ENCODE peak calls at places on chromosomes 3 and 15, in ten cellular contexts. One of them, this sample, is unnamed.

GRCh38 chr3:104835376-104835775 is 531.3 kb upstream of the ALCAM start:
- DNase-seq in fibroblast of pulmonary artery: no peak
- DNase-seq in dorsolateral prefrontal cortex: no peak
- DNase-seq in lower lobe of right lung: no peak
- DNase-seq in spleen: no peak
- DNase-seq in SK-N-SH: no peak
- DNase-seq in cardiac fibroblast: no peak
- DNase-seq in Peyer's patch: no peak
- DNase-seq in glutamatergic neuron: no peak
- DNase-seq in MCF 10A: no peak
- DNase-seq in this sample: no peak

GRCh38 chr3:36380171-36381031 is at the start of gene STAC:
- DNase-seq in fibroblast of pulmonary artery: no peak
- DNase-seq in dorsolateral prefrontal cortex: no peak
- DNase-seq in lower lobe of right lung: peak
- DNase-seq in spleen: peak
- DNase-seq in SK-N-SH: peak
- DNase-seq in cardiac fibroblast: no peak
- DNase-seq in Peyer's patch: no peak
- DNase-seq in glutamatergic neuron: peak
- DNase-seq in MCF 10A: peak
- DNase-seq in this sample: peak

GRCh38 chr15:37794947-37795346 is 139.5 kb upstream of the TMCO5A start:
- DNase-seq in fibroblast of pulmonary artery: no peak
- DNase-seq in dorsolateral prefrontal cortex: no peak
- DNase-seq in lower lobe of right lung: no peak
- DNase-seq in spleen: no peak
- DNase-seq in SK-N-SH: peak
- DNase-seq in cardiac fibroblast: no peak
- DNase-seq in Peyer's patch: no peak
- DNase-seq in glutamatergic neuron: no peak
- DNase-seq in MCF 10A: no peak
- DNase-seq in this sample: no peak

GRCh38 chr3:170155604-170156003 is 25.9 kb downstream of the PHC3 start:
- DNase-seq in fibroblast of pulmonary artery: no peak
- DNase-seq in dorsolateral prefrontal cortex: no peak
- DNase-seq in lower lobe of right lung: no peak
- DNase-seq in spleen: no peak
- DNase-seq in SK-N-SH: no peak
- DNase-seq in cardiac fibroblast: no peak
- DNase-seq in Peyer's patch: no peak
- DNase-seq in glutamatergic neuron: no peak
- DNase-seq in MCF 10A: no peak
- DNase-seq in this sample: no peak

GRCh38 chr15:82850731-82851130 is 41.3 kb downstream of the WHAMM start:
- DNase-seq in fibroblast of pulmonary artery: no peak
- DNase-seq in dorsolateral prefrontal cortex: no peak
- DNase-seq in lower lobe of right lung: no peak
- DNase-seq in spleen: no peak
- DNase-seq in SK-N-SH: peak
- DNase-seq in cardiac fibroblast: no peak
- DNase-seq in Peyer's patch: no peak
- DNase-seq in glutamatergic neuron: peak
- DNase-seq in MCF 10A: no peak
- DNase-seq in this sample: no peak

GRCh38 chr15:100206643-100207042 is 135.1 kb downstream of the ADAMTS17 start:
- DNase-seq in fibroblast of pulmonary artery: no peak
- DNase-seq in dorsolateral prefrontal cortex: no peak
- DNase-seq in lower lobe of right lung: no peak
- DNase-seq in spleen: peak
- DNase-seq in SK-N-SH: no peak
- DNase-seq in cardiac fibroblast: no peak
- DNase-seq in Peyer's patch: no peak
- DNase-seq in glutamatergic neuron: no peak
- DNase-seq in MCF 10A: no peak
- DNase-seq in this sample: no peak

GRCh38 chr3:3800685-3801509 is 1.7 kb downstream of the LRRN1 start:
- DNase-seq in fibroblast of pulmonary artery: no peak
- DNase-seq in dorsolateral prefrontal cortex: peak
- DNase-seq in lower lobe of right lung: peak
- DNase-seq in spleen: peak
- DNase-seq in SK-N-SH: peak
- DNase-seq in cardiac fibroblast: no peak
- DNase-seq in Peyer's patch: peak
- DNase-seq in glutamatergic neuron: peak
- DNase-seq in MCF 10A: no peak
- DNase-seq in this sample: peak

GRCh38 chr3:46695177-46695961 is 1.9 kb upstream of the ALS2CL start:
- DNase-seq in fibroblast of pulmonary artery: peak
- DNase-seq in dorsolateral prefrontal cortex: no peak
- DNase-seq in lower lobe of right lung: peak
- DNase-seq in spleen: peak
- DNase-seq in SK-N-SH: peak
- DNase-seq in cardiac fibroblast: peak
- DNase-seq in Peyer's patch: no peak
- DNase-seq in glutamatergic neuron: no peak
- DNase-seq in MCF 10A: peak
- DNase-seq in this sample: peak

GRCh38 chr3:12796171-12797123 is at the start of gene CAND2:
- DNase-seq in fibroblast of pulmonary artery: peak
- DNase-seq in dorsolateral prefrontal cortex: peak
- DNase-seq in lower lobe of right lung: peak
- DNase-seq in spleen: peak
- DNase-seq in SK-N-SH: peak
- DNase-seq in cardiac fibroblast: peak
- DNase-seq in Peyer's patch: no peak
- DNase-seq in glutamatergic neuron: peak
- DNase-seq in MCF 10A: no peak
- DNase-seq in this sample: no peak

GRCh38 chr3:56124546-56124945 is 343.7 kb downstream of the ERC2 start:
- DNase-seq in fibroblast of pulmonary artery: no peak
- DNase-seq in dorsolateral prefrontal cortex: no peak
- DNase-seq in lower lobe of right lung: no peak
- DNase-seq in spleen: no peak
- DNase-seq in SK-N-SH: no peak
- DNase-seq in cardiac fibroblast: no peak
- DNase-seq in Peyer's patch: no peak
- DNase-seq in glutamatergic neuron: no peak
- DNase-seq in MCF 10A: no peak
- DNase-seq in this sample: no peak

GRCh38 chr15:50163719-50164410 is 18.1 kb upstream of the SLC27A2 start:
- DNase-seq in fibroblast of pulmonary artery: no peak
- DNase-seq in dorsolateral prefrontal cortex: no peak
- DNase-seq in lower lobe of right lung: no peak
- DNase-seq in spleen: no peak
- DNase-seq in SK-N-SH: no peak
- DNase-seq in cardiac fibroblast: no peak
- DNase-seq in Peyer's patch: no peak
- DNase-seq in glutamatergic neuron: no peak
- DNase-seq in MCF 10A: no peak
- DNase-seq in this sample: no peak

GRCh38 chr3:19898725-19899124 is 35.3 kb downstream of the EFHB start:
- DNase-seq in fibroblast of pulmonary artery: peak
- DNase-seq in dorsolateral prefrontal cortex: no peak
- DNase-seq in lower lobe of right lung: no peak
- DNase-seq in spleen: no peak
- DNase-seq in SK-N-SH: no peak
- DNase-seq in cardiac fibroblast: no peak
- DNase-seq in Peyer's patch: no peak
- DNase-seq in glutamatergic neuron: no peak
- DNase-seq in MCF 10A: no peak
- DNase-seq in this sample: no peak

GRCh38 chr3:23085256-23085655 is 117.9 kb upstream of the UBE2E2 start:
- DNase-seq in fibroblast of pulmonary artery: no peak
- DNase-seq in dorsolateral prefrontal cortex: no peak
- DNase-seq in lower lobe of right lung: no peak
- DNase-seq in spleen: no peak
- DNase-seq in SK-N-SH: no peak
- DNase-seq in cardiac fibroblast: no peak
- DNase-seq in Peyer's patch: no peak
- DNase-seq in glutamatergic neuron: no peak
- DNase-seq in MCF 10A: no peak
- DNase-seq in this sample: no peak

DNA sequence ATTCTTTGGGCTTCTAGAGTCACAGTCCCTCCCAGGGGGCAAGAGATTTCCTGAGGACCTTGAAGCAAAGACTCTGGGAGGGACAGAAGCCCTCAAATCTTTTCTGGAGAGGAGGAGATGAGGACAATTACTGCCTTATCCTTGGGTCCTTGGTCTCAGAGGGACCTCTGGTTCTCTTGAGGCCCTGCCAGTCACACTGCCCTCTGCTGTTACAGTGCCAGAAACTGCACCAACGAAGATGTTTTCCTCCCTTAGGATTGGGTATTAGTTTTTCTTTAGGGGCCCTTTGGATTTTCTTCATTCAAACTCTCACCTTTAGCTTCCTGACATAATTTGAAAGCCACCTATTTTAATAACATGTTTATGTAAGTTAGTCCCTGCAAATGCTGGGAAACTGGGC is 58.2 kb upstream of the SCN5A start:
- DNase-seq in fibroblast of pulmonary artery: no peak
- DNase-seq in dorsolateral prefrontal cortex: no peak
- DNase-seq in lower lobe of right lung: no peak
- DNase-seq in spleen: no peak
- DNase-seq in SK-N-SH: no peak
- DNase-seq in cardiac fibroblast: no peak
- DNase-seq in Peyer's patch: no peak
- DNase-seq in glutamatergic neuron: no peak
- DNase-seq in MCF 10A: peak
- DNase-seq in this sample: no peak
- TF ChIP-seq CTCF in fibroblast of pulmonary artery: peak
- TF ChIP-seq CTCF in dorsolateral prefrontal cortex: no peak
- TF ChIP-seq CTCF in lower lobe of right lung: no peak
- TF ChIP-seq CTCF in spleen: no peak
- TF ChIP-seq CTCF in SK-N-SH: peak
- TF ChIP-seq CTCF in cardiac fibroblast: peak
- TF ChIP-seq CTCF in Peyer's patch: no peak
- TF ChIP-seq CTCF in glutamatergic neuron: no peak
- TF ChIP-seq CTCF in MCF 10A: no peak
- TF ChIP-seq CTCF in this sample: no peak

GRCh38 chr15:53962646-53963561 is 15.3 kb upstream of the UNC13C start:
- DNase-seq in fibroblast of pulmonary artery: peak
- DNase-seq in dorsolateral prefrontal cortex: peak
- DNase-seq in lower lobe of right lung: peak
- DNase-seq in spleen: no peak
- DNase-seq in SK-N-SH: peak
- DNase-seq in cardiac fibroblast: peak
- DNase-seq in Peyer's patch: no peak
- DNase-seq in glutamatergic neuron: peak
- DNase-seq in MCF 10A: peak
- DNase-seq in this sample: peak
- TF ChIP-seq CTCF in fibroblast of pulmonary artery: peak
- TF ChIP-seq CTCF in dorsolateral prefrontal cortex: peak
- TF ChIP-seq CTCF in lower lobe of right lung: peak
- TF ChIP-seq CTCF in spleen: peak
- TF ChIP-seq CTCF in SK-N-SH: peak
- TF ChIP-seq CTCF in cardiac fibroblast: peak
- TF ChIP-seq CTCF in Peyer's patch: peak
- TF ChIP-seq CTCF in glutamatergic neuron: peak
- TF ChIP-seq CTCF in MCF 10A: peak
- TF ChIP-seq CTCF in this sample: peak

DNA sequence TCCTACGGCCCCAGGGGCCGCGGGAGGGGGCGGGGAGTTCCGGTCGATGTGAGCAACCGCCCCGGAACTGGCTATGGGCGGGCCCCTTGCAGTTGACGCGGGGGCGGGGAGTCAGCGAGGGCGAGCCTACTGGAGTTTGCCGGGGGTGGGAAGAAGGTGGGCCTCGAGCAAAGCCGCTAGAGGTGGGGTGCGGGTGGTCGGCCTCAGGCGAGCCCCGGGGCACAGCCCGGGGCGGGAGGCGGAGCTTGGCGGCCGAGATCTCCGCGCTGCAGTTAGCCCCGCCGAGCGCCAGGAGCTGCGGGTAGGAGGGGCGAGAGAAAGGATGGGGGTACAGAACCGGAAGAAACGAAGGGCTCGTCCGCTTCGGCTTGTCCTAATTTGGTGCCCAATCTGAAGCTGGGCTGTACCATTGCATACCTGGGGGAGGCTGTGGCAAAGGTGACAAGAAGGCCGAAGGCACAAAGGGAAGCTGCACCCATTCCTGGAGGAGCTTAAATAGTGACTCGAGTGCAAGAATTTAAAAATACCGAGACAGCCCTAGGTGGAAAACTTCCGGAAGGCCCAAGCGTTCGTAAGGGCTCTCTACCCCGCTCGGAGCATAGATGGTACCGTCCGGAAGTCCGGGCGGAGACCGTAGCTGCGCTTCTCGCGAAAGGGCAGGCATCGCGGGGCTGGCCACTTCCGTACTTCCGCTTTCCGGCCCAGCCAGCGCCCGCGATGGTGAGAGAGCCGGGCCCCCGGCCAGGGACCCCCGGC is at the start of the genes ARPC4 and TADA3:
- DNase-seq in fibroblast of pulmonary artery: peak
- DNase-seq in dorsolateral prefrontal cortex: peak
- DNase-seq in lower lobe of right lung: peak
- DNase-seq in spleen: peak
- DNase-seq in SK-N-SH: peak
- DNase-seq in cardiac fibroblast: peak
- DNase-seq in Peyer's patch: peak
- DNase-seq in glutamatergic neuron: peak
- DNase-seq in MCF 10A: peak
- DNase-seq in this sample: peak
- TF ChIP-seq CTCF in fibroblast of pulmonary artery: no peak
- TF ChIP-seq CTCF in dorsolateral prefrontal cortex: peak
- TF ChIP-seq CTCF in lower lobe of right lung: no peak
- TF ChIP-seq CTCF in spleen: peak
- TF ChIP-seq CTCF in SK-N-SH: no peak
- TF ChIP-seq CTCF in cardiac fibroblast: peak
- TF ChIP-seq CTCF in Peyer's patch: no peak
- TF ChIP-seq CTCF in glutamatergic neuron: no peak
- TF ChIP-seq CTCF in MCF 10A: no peak
- TF ChIP-seq CTCF in this sample: no peak

GRCh38 chr3:114595521-114596028 is 301.7 kb downstream of the TIGIT start:
- DNase-seq in fibroblast of pulmonary artery: no peak
- DNase-seq in dorsolateral prefrontal cortex: no peak
- DNase-seq in lower lobe of right lung: no peak
- DNase-seq in spleen: no peak
- DNase-seq in SK-N-SH: no peak
- DNase-seq in cardiac fibroblast: no peak
- DNase-seq in Peyer's patch: no peak
- DNase-seq in glutamatergic neuron: no peak
- DNase-seq in MCF 10A: no peak
- DNase-seq in this sample: no peak

GRCh38 chr3:114596147-114596546 is 302.3 kb downstream of the TIGIT start:
- DNase-seq in fibroblast of pulmonary artery: no peak
- DNase-seq in dorsolateral prefrontal cortex: no peak
- DNase-seq in lower lobe of right lung: no peak
- DNase-seq in spleen: no peak
- DNase-seq in SK-N-SH: no peak
- DNase-seq in cardiac fibroblast: no peak
- DNase-seq in Peyer's patch: no peak
- DNase-seq in glutamatergic neuron: no peak
- DNase-seq in MCF 10A: no peak
- DNase-seq in this sample: no peak

GRCh38 chr3:114600571-114600970 is 306.7 kb downstream of the TIGIT start:
- DNase-seq in fibroblast of pulmonary artery: no peak
- DNase-seq in dorsolateral prefrontal cortex: no peak
- DNase-seq in lower lobe of right lung: no peak
- DNase-seq in spleen: no peak
- DNase-seq in SK-N-SH: no peak
- DNase-seq in cardiac fibroblast: no peak
- DNase-seq in Peyer's patch: no peak
- DNase-seq in glutamatergic neuron: no peak
- DNase-seq in MCF 10A: no peak
- DNase-seq in this sample: no peak

GRCh38 chr3:114597012-114597411 is 303.2 kb downstream of the TIGIT start:
- DNase-seq in fibroblast of pulmonary artery: peak
- DNase-seq in dorsolateral prefrontal cortex: no peak
- DNase-seq in lower lobe of right lung: no peak
- DNase-seq in spleen: no peak
- DNase-seq in SK-N-SH: no peak
- DNase-seq in cardiac fibroblast: peak
- DNase-seq in Peyer's patch: no peak
- DNase-seq in glutamatergic neuron: no peak
- DNase-seq in MCF 10A: peak
- DNase-seq in this sample: no peak
- TF ChIP-seq CTCF in fibroblast of pulmonary artery: peak
- TF ChIP-seq CTCF in dorsolateral prefrontal cortex: no peak
- TF ChIP-seq CTCF in lower lobe of right lung: no peak
- TF ChIP-seq CTCF in spleen: no peak
- TF ChIP-seq CTCF in SK-N-SH: peak
- TF ChIP-seq CTCF in cardiac fibroblast: peak
- TF ChIP-seq CTCF in Peyer's patch: no peak
- TF ChIP-seq CTCF in glutamatergic neuron: no peak
- TF ChIP-seq CTCF in MCF 10A: no peak
- TF ChIP-seq CTCF in this sample: no peak